ENCODE peak calls at places on chromosomes 2 and 18, in four cellular contexts. M is WTC11, V is SK-N-SH, F is GM12878. A is an unnamed sample.

GRCh38 chr18:61093967-61094366 is 239.3 kb upstream of the CDH20 start:
- DNase-seq in F (no peak), M (no peak), V (no peak), A (no peak)

GRCh38 chr18:6591491-6591890 is 138.0 kb upstream of the ARHGAP28 start:
- DNase-seq in F (no peak), V (no peak), M (no peak), A (no peak)

GRCh38 chr18:4207383-4207782 is 247.7 kb downstream of the DLGAP1 start:
- DNase-seq in V (no peak), F (no peak), M (peak; percentile 17), A (no peak)

GRCh38 chr2:112787294-112787693 is 3.0 kb upstream of the IL1A start:
- DNase-seq in M (no peak), V (no peak), F (no peak), A (no peak)

GRCh38 chr2:216526939-216527338 is 28.3 kb downstream of the RPL37A start:
- DNase-seq in M (no peak), V (no peak), F (no peak), A (no peak)

GRCh38 chr2:191020742-191021381 is 6.9 kb upstream of the STAT1 start:
- DNase-seq in M (no peak), F (no peak), V (no peak), A (peak; percentile 37)

GRCh38 chr2:122238006-122238559 is 482.6 kb downstream of the TSN start:
- DNase-seq in M (no peak), F (no peak), V (no peak), A (no peak)

GRCh38 chr18:43129946-43130523 is 14.6 kb upstream of the RIT2 start:
- DNase-seq in F (no peak), V (peak; percentile 48), M (no peak), A (no peak)

GRCh38 chr2:29241341-29241740 is 126.1 kb downstream of the CLIP4 start:
- DNase-seq in F (no peak), M (no peak), V (no peak), A (no peak)

GRCh38 chr18:26436176-26437031 is 111.9 kb downstream of the KCTD1 start:
- DNase-seq in F (no peak), V (no peak), M (no peak), A (no peak)

GRCh38 chr2:44793322-44793870 is 148.1 kb upstream of the SIX3 start:
- DNase-seq in F (no peak), M (peak; percentile 55), V (no peak), A (no peak)

GRCh38 chr2:28047698-28048097 is 157.2 kb downstream of the BABAM2 start:
- DNase-seq in M (no peak), V (no peak), F (no peak), A (no peak)
- TF ChIP-seq USF1 in M (no peak), V (no peak), F (no peak), A (no peak)

GRCh38 chr2:12737226-12738111 is 20.7 kb downstream of the TRIB2 start:
- DNase-seq in V (no peak), F (no peak), M (no peak), A (no peak)
- TF ChIP-seq USF1 in V (no peak), F (no peak), M (no peak), A (no peak)

DNA sequence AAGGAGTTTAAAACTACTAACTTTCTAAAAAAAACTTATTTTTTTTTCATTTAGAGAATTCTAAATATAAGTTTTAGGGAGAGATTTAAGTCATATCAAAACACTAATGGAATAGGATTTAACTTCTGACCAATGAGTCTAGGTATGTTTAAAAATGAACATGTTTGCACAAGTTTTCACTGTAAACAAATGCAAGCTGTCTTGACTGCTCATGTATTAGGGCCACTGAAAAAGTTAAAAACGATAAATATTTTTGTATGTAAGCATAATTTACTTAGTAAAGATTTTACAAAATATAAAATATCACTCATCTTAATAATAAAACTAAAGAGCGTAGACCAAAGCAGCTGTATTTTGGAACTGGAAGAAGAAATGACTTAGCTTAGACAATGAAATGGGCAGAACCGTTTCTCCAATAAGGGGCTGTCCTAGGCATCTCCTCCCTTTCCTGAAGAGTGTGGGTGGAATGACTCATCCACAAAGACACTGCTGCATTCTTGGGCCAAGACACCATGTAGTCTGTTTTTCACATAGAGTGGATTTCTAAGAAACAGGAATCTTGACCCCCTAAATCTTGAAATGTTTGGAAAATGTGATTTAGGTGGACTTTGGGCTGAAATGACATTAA is 118.8 kb downstream of the MEP1B start:
- DNase-seq in V (no peak), M (no peak), F (no peak), A (no peak)
- TF ChIP-seq USF1 in V (no peak), M (no peak), F (no peak), A (no peak)

GRCh38 chr2:138356178-138356577 is 145.4 kb upstream of the SPOPL start:
- DNase-seq in M (no peak), F (no peak), V (no peak), A (no peak)
- TF ChIP-seq USF1 in M (no peak), F (no peak), V (no peak), A (no peak)

DNA sequence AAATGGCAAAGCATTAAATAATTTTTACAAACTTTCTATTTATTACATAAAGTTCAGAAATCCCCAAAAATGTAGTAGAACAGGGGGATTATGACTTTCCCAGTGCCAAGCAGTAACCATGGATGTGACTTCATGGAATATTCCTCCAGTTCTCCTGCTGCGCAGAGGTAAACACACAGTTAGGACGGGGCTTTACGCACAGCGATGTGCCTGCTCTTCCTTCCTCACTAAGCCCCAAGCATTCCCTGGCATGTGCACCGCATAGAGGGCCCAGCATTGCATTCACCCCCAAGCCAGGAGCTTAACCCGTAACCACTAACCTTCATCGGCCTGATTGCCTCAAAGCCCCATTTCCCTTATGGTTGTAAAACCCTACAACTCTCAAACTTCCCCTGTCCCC is 471.7 kb downstream of the SOX11 start:
- DNase-seq in V (no peak), F (no peak), M (no peak), A (no peak)
- TF ChIP-seq USF1 in V (no peak), F (no peak), M (no peak), A (no peak)

A was measured in K562.